ENCODE peak calls at places on chromosomes 5 and 9, in seven cellular contexts. V, E, U, K, O, X and Q are unnamed samples.

GRCh38 chr9:134367796-134368490 is 41.7 kb downstream of the RXRA start:
- DNase-seq in V (peak; percentile 83), E (no peak), U (no peak), K (no peak), O (no peak), X (no peak), Q (no peak)

GRCh38 chr5:102758576-102758975 is 3.5 kb downstream of the PAM start:
- DNase-seq in V (no peak), E (no peak), U (no peak), K (no peak), O (no peak), X (no peak), Q (no peak)

GRCh38 chr9:13281356-13282016 is 2.0 kb upstream of the MPDZ start:
- DNase-seq in V (peak; percentile 15), E (no peak), U (no peak), K (no peak), O (no peak), X (no peak), Q (no peak)

GRCh38 chr5:124154714-124155113 is 591.7 kb downstream of the ZNF608 start:
- DNase-seq in V (no peak), E (no peak), U (no peak), K (no peak), O (no peak), X (no peak), Q (no peak)

GRCh38 chr9:131278421-131279111 is 2.3 kb upstream of the FAM78A start:
- DNase-seq in V (no peak), E (no peak), U (no peak), K (no peak), O (no peak), X (peak; percentile 84), Q (no peak)

GRCh38 chr5:125719681-125720676 is 703.2 kb upstream of the GRAMD2B start:
- DNase-seq in V (no peak), E (no peak), U (no peak), K (no peak), O (no peak), X (no peak), Q (peak; percentile 32)

GRCh38 chr9:89808076-89808701 is 203.4 kb downstream of the GADD45G start:
- DNase-seq in V (peak; percentile 56), E (no peak), U (no peak), K (peak; percentile 42), O (no peak), X (no peak), Q (no peak)

GRCh38 chr9:5482194-5482593 is 28.1 kb upstream of the PDCD1LG2 start:
- DNase-seq in V (no peak), E (no peak), U (no peak), K (no peak), O (no peak), X (no peak), Q (no peak)

GRCh38 chr5:149367249-149367971 is 9.6 kb downstream of the PCYOX1L start:
- DNase-seq in V (peak; percentile 87), E (peak; percentile 64), U (peak; percentile 84), K (peak; percentile 89), O (peak; percentile 63), X (peak; percentile 86), Q (peak; percentile 62)

GRCh38 chr5:177447066-177447610 is 524 bp downstream of the PRR7 start:
- DNase-seq in V (peak; percentile 90), E (peak; percentile 63), U (no peak), K (peak; percentile 82), O (no peak), X (peak; percentile 78), Q (peak; percentile 46)

GRCh38 chr5:158511454-158511853 is 588.3 kb downstream of the EBF1 start:
- DNase-seq in V (no peak), E (no peak), U (no peak), K (no peak), O (no peak), X (no peak), Q (no peak)

GRCh38 chr9:16413509-16414016 is 456.9 kb downstream of the BNC2 start:
- DNase-seq in V (no peak), E (no peak), U (peak; percentile 71), K (no peak), O (peak; percentile 50), X (no peak), Q (no peak)

GRCh38 chr9:75139201-75139600 is 50.9 kb downstream of the OSTF1 start:
- DNase-seq in V (no peak), E (no peak), U (no peak), K (no peak), O (no peak), X (no peak), Q (no peak)

GRCh38 chr9:107029146-107029545 is 166.2 kb downstream of the ZNF462 start:
- DNase-seq in V (no peak), E (no peak), U (no peak), K (no peak), O (no peak), X (no peak), Q (no peak)

GRCh38 chr5:25500635-25501034 is 855.9 kb upstream of the CDH10 start:
- DNase-seq in V (no peak), E (no peak), U (no peak), K (no peak), O (no peak), X (no peak), Q (no peak)

GRCh38 chr5:5044240-5044840 is 95.8 kb upstream of the ADAMTS16 start:
- DNase-seq in V (no peak), E (no peak), U (no peak), K (no peak), O (no peak), X (no peak), Q (no peak)

GRCh38 chr5:68962632-68963484 is 131.0 kb upstream of the SLC30A5 start:
- DNase-seq in V (peak; percentile 74), E (peak; percentile 67), U (peak; percentile 84), K (peak; percentile 71), O (peak; percentile 89), X (peak; percentile 65), Q (peak; percentile 69)

GRCh38 chr5:170145462-170145861 is 39.8 kb downstream of the FOXI1 start:
- DNase-seq in V (no peak), E (no peak), U (no peak), K (peak; percentile 26), O (no peak), X (peak; percentile 39), Q (no peak)

GRCh38 chr9:37971107-37971459 is 67.2 kb upstream of the SLC25A51 start:
- DNase-seq in V (no peak), E (no peak), U (no peak), K (no peak), O (no peak), X (no peak), Q (no peak)

GRCh38 chr9:116144038-116144437 is 9.6 kb upstream of the PAPPA start:
- DNase-seq in V (no peak), E (no peak), U (no peak), K (no peak), O (no peak), X (no peak), Q (no peak)

GRCh38 chr9:1207681-1208080 is 157.5 kb downstream of the DMRT2 start:
- DNase-seq in V (no peak), E (no peak), U (no peak), K (no peak), O (no peak), X (no peak), Q (no peak)

GRCh38 chr9:121686930-121687541 is 35.6 kb downstream of the DAB2IP start:
- DNase-seq in V (peak; percentile 85), E (peak; percentile 87), U (peak; percentile 91), K (peak; percentile 94), O (peak; percentile 89), X (peak; percentile 72), Q (peak; percentile 87)

DNA sequence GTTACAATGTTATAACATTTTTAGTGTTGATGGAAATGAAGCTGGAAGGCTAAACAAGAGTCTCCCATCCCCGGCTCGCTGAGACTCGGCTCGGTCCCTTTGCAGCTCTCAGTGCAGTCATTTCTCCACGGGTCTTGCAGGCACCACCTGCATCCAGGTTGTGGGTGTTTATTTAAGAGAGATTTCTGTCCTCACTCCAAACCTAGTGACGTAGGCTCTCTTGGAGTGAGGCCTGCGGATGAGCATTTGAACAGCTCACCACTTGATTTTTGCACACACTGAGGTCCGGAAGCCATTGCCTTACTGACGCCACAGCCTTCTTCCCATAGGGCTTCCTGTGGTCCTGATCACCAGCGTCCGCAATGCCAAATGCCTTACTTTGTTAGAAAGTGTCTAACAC is 197.7 kb upstream of the OTULINL start:
- DNase-seq in V (no peak), E (no peak), U (no peak), K (no peak), O (no peak), X (no peak), Q (no peak)
- H3K36me3 ChIP-seq in V (peaks cover 83% of the 10 kb centered on the region), E (no peaks in the 10 kb centered on the region), U (peaks cover 46% of the 10 kb centered on the region), K (peaks cover 2% of the 10 kb centered on the region), O (no peaks in the 10 kb centered on the region), X (no peaks in the 10 kb centered on the region), Q (peaks cover 43% of the 10 kb centered on the region)

GRCh38 chr5:142904421-142904820 is 134.2 kb downstream of the ARHGAP26 start:
- DNase-seq in V (no peak), E (no peak), U (no peak), K (no peak), O (no peak), X (no peak), Q (no peak)
- TF ChIP-seq EP300 in V (no peak), E (no peak), U (no peak), K (no peak), O (no peak), X (no peak), Q (no peak)

GRCh38 chr9:70303268-70303667 is 44.5 kb downstream of the SMC5 start:
- DNase-seq in V (no peak), E (no peak), U (no peak), K (no peak), O (no peak), X (no peak), Q (no peak)
- H3K36me3 ChIP-seq in V (peaks cover 59% of the 10 kb centered on the region), E (no peaks in the 10 kb centered on the region), U (peaks cover 12% of the 10 kb centered on the region), K (no peaks in the 10 kb centered on the region), O (no peaks in the 10 kb centered on the region), X (peaks cover 59% of the 10 kb centered on the region), Q (peaks cover 59% of the 10 kb centered on the region)

DNA sequence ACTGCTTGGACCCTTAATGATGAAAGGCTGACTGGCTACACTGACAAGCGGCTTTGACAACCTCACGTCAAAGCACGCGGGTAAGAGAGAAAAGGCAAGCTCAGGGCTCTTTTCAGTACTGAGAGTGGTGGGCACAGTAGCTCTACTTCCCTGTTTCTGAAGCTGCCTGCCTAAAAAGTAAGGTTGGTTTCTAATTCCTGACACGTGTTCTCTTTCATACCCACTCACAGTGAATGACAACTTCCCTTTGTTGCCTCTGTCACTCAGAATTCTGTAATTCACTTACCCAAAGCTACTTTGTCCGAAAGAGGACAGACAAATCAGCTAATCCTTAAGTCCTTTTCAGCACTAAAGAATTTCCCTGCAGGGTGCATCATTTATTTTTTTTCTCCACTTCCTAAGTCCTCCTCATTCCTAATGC is 221.2 kb downstream of the TSSK1B start:
- DNase-seq in V (no peak), E (no peak), U (no peak), K (no peak), O (no peak), X (no peak), Q (no peak)
- TF ChIP-seq EP300 in V (no peak), E (no peak), U (no peak), K (no peak), O (no peak), X (no peak), Q (no peak)